ENCODE peak calls at places on chromosomes 11 and 22, in six cellular contexts. O, G, L, M, B and P are unnamed samples.

GRCh38 chr11:130995266-130995665 is 79.0 kb upstream of the SNX19 start:
- DNase-seq in G (no peak), O (no peak), L (no peak), B (no peak), M (no peak), P (peak)

GRCh38 chr11:18981897-18982296 is 42.7 kb upstream of the MRGPRX1 start:
- DNase-seq in B (no peak), L (no peak), M (no peak), G (no peak), O (no peak), P (no peak)

GRCh38 chr11:46275964-46276641 is 1.4 kb upstream of the CREB3L1 start:
- DNase-seq in B (no peak), M (no peak), G (no peak), L (no peak), O (no peak), P (peak)

GRCh38 chr11:64609436-64610047 is 18.5 kb downstream of the SLC22A12 start:
- DNase-seq in M (no peak), L (no peak), B (no peak), O (no peak), G (no peak), P (no peak)

GRCh38 chr11:128764617-128765095 is 70.8 kb downstream of the FLI1 start:
- DNase-seq in L (no peak), O (no peak), G (no peak), M (peak), B (no peak), P (peak)

GRCh38 chr22:29661355-29661754 is 57.9 kb downstream of the NF2 start:
- DNase-seq in L (no peak), O (no peak), M (no peak), B (peak), G (no peak), P (no peak)

GRCh38 chr11:5690216-5690615 is 626 bp downstream of the TRIM22 start:
- DNase-seq in G (no peak), O (no peak), L (peak), B (peak), M (no peak), P (no peak)

GRCh38 chr11:81673001-81673400 is 1060.7 kb downstream of the FAM181B start:
- DNase-seq in L (no peak), M (no peak), O (no peak), B (peak), G (no peak), P (no peak)

GRCh38 chr11:38460901-38461300 is 1862.9 kb upstream of the RAG2 start:
- DNase-seq in L (peak), G (no peak), O (no peak), B (peak), M (peak), P (no peak)

GRCh38 chr11:35373284-35373933 is 45.9 kb downstream of the SLC1A2 start:
- DNase-seq in M (no peak), G (no peak), B (no peak), O (no peak), L (no peak), P (no peak)